ENCODE peak calls at places on chromosome 19, in seven cellular contexts. One of them, this sample, is unnamed.

GRCh38 chr19:47644743-47645499 is 36.0 kb downstream of the BICRA start:
- DNase-seq in endothelial cell: no peak
- DNase-seq in AG09309: no peak
- DNase-seq in activated CD8-positive, alpha-beta memory T cell treated with anti-CD3 and anti-CD28 coated beads for 48 hours: no peak
- DNase-seq in stimulated activated CD8-positive, alpha-beta memory T cell treated with anti-CD3 and anti-CD28 coated beads, Interleukin-15, amount 100 ng/mL, for 1 hour: no peak
- DNase-seq in amygdala: no peak
- DNase-seq in hepatic stellate cell: no peak
- DNase-seq in this sample: no peak

GRCh38 chr19:12721656-12722565 is 1.8 kb downstream of the TNPO2 start:
- DNase-seq in stimulated activated CD8-positive, alpha-beta memory T cell treated with anti-CD3 and anti-CD28 coated beads, Interleukin-15, amount 100 ng/mL, for 1 hour: no peak
- DNase-seq in hepatic stellate cell: peak
- DNase-seq in amygdala: no peak
- DNase-seq in activated CD8-positive, alpha-beta memory T cell treated with anti-CD3 and anti-CD28 coated beads for 48 hours: no peak
- DNase-seq in endothelial cell: peak
- DNase-seq in AG09309: no peak
- DNase-seq in this sample: peak

GRCh38 chr19:38683393-38684077 is 36.1 kb downstream of the ACTN4 start:
- DNase-seq in stimulated activated CD8-positive, alpha-beta memory T cell treated with anti-CD3 and anti-CD28 coated beads, Interleukin-15, amount 100 ng/mL, for 1 hour: no peak
- DNase-seq in hepatic stellate cell: peak
- DNase-seq in amygdala: no peak
- DNase-seq in endothelial cell: no peak
- DNase-seq in activated CD8-positive, alpha-beta memory T cell treated with anti-CD3 and anti-CD28 coated beads for 48 hours: no peak
- DNase-seq in AG09309: no peak
- DNase-seq in this sample: no peak

GRCh38 chr19:8811315-8812172 is 20.6 kb downstream of the ZNF558 start:
- DNase-seq in AG09309: no peak
- DNase-seq in amygdala: no peak
- DNase-seq in hepatic stellate cell: no peak
- DNase-seq in activated CD8-positive, alpha-beta memory T cell treated with anti-CD3 and anti-CD28 coated beads for 48 hours: no peak
- DNase-seq in stimulated activated CD8-positive, alpha-beta memory T cell treated with anti-CD3 and anti-CD28 coated beads, Interleukin-15, amount 100 ng/mL, for 1 hour: no peak
- DNase-seq in endothelial cell: no peak
- DNase-seq in this sample: no peak

GRCh38 chr19:43438291-43439162 is 23.8 kb downstream of the TEX101 start:
- DNase-seq in hepatic stellate cell: peak
- DNase-seq in endothelial cell: no peak
- DNase-seq in AG09309: peak
- DNase-seq in amygdala: no peak
- DNase-seq in activated CD8-positive, alpha-beta memory T cell treated with anti-CD3 and anti-CD28 coated beads for 48 hours: no peak
- DNase-seq in stimulated activated CD8-positive, alpha-beta memory T cell treated with anti-CD3 and anti-CD28 coated beads, Interleukin-15, amount 100 ng/mL, for 1 hour: no peak
- DNase-seq in this sample: peak

GRCh38 chr19:44684892-44685847 is 13.8 kb upstream of the CEACAM16 start:
- DNase-seq in amygdala: no peak
- DNase-seq in stimulated activated CD8-positive, alpha-beta memory T cell treated with anti-CD3 and anti-CD28 coated beads, Interleukin-15, amount 100 ng/mL, for 1 hour: no peak
- DNase-seq in activated CD8-positive, alpha-beta memory T cell treated with anti-CD3 and anti-CD28 coated beads for 48 hours: no peak
- DNase-seq in endothelial cell: no peak
- DNase-seq in hepatic stellate cell: peak
- DNase-seq in AG09309: peak
- DNase-seq in this sample: peak

GRCh38 chr19:41355802-41356201 is 2.1 kb upstream of the TGFB1 start:
- DNase-seq in AG09309: no peak
- DNase-seq in endothelial cell: no peak
- DNase-seq in hepatic stellate cell: no peak
- DNase-seq in stimulated activated CD8-positive, alpha-beta memory T cell treated with anti-CD3 and anti-CD28 coated beads, Interleukin-15, amount 100 ng/mL, for 1 hour: no peak
- DNase-seq in amygdala: no peak
- DNase-seq in activated CD8-positive, alpha-beta memory T cell treated with anti-CD3 and anti-CD28 coated beads for 48 hours: no peak
- DNase-seq in this sample: no peak

GRCh38 chr19:33219261-33219812 is 6.3 kb downstream of the SLC7A10 start:
- DNase-seq in stimulated activated CD8-positive, alpha-beta memory T cell treated with anti-CD3 and anti-CD28 coated beads, Interleukin-15, amount 100 ng/mL, for 1 hour: no peak
- DNase-seq in hepatic stellate cell: no peak
- DNase-seq in AG09309: no peak
- DNase-seq in activated CD8-positive, alpha-beta memory T cell treated with anti-CD3 and anti-CD28 coated beads for 48 hours: no peak
- DNase-seq in endothelial cell: no peak
- DNase-seq in amygdala: no peak
- DNase-seq in this sample: no peak

GRCh38 chr19:4375164-4375619 is 25.2 kb downstream of the SH3GL1 start:
- DNase-seq in activated CD8-positive, alpha-beta memory T cell treated with anti-CD3 and anti-CD28 coated beads for 48 hours: no peak
- DNase-seq in endothelial cell: no peak
- DNase-seq in hepatic stellate cell: no peak
- DNase-seq in AG09309: no peak
- DNase-seq in amygdala: no peak
- DNase-seq in stimulated activated CD8-positive, alpha-beta memory T cell treated with anti-CD3 and anti-CD28 coated beads, Interleukin-15, amount 100 ng/mL, for 1 hour: no peak
- DNase-seq in this sample: no peak